ENCODE peak calls at places on chromosomes 7 and 10, in four cellular contexts. E is WTC11, Y is dorsolateral prefrontal cortex, Q is SJSA1. S is an unnamed sample.

GRCh38 chr7:122166708-122167107 is 22.7 kb upstream of the AASS start:
- DNase-seq in E (no peak), Q (peak), Y (no peak), S (no peak)

GRCh38 chr10:74077416-74077815 is 73.2 kb downstream of the AP3M1 start:
- DNase-seq in Q (no peak), E (no peak), Y (no peak), S (no peak)

GRCh38 chr7:77409739-77410545 is 6.2 kb downstream of the GSAP start:
- DNase-seq in Q (no peak), E (no peak), Y (no peak), S (no peak)

GRCh38 chr10:1205450-1206030 is 149.4 kb downstream of the WDR37 start:
- DNase-seq in E (no peak), Y (no peak), Q (no peak), S (no peak)

GRCh38 chr7:139355320-139355719 is 4.4 kb upstream of the LUC7L2 start:
- DNase-seq in E (no peak), Y (no peak), Q (no peak), S (no peak)

GRCh38 chr10:94320285-94320914 is 42.3 kb downstream of the NOC3L start:
- DNase-seq in Y (peak), E (peak), Q (peak), S (peak)

GRCh38 chr7:120964088-120964487 is 13.5 kb downstream of the ING3 start:
- DNase-seq in E (no peak), Y (no peak), Q (no peak), S (no peak)

GRCh38 chr7:77727936-77728701 is 31.9 kb downstream of the RSBN1L start:
- DNase-seq in Q (peak), E (no peak), Y (peak), S (peak)

GRCh38 chr7:150451833-150452431 is 1.5 kb downstream of the GIMAP8 start:
- DNase-seq in E (no peak), Q (no peak), Y (no peak), S (no peak)

GRCh38 chr10:77922551-77923179 is 3.9 kb downstream of the DLG5 start:
- DNase-seq in Y (no peak), E (no peak), Q (no peak), S (no peak)

GRCh38 chr10:117374506-117375359 is 507 bp downstream of the PDZD8 start:
- DNase-seq in Q (peak), Y (peak), E (peak), S (peak)

GRCh38 chr10:126628746-126629145 is 41.7 kb downstream of the C10orf90 start:
- DNase-seq in Q (no peak), E (no peak), Y (peak), S (no peak)

GRCh38 chr7:30312186-30312585 is 27.8 kb downstream of the ZNRF2 start:
- DNase-seq in Y (no peak), Q (no peak), E (no peak), S (no peak)

GRCh38 chr7:157769016-157769869 is 432.4 kb downstream of the DNAJB6 start:
- DNase-seq in Y (no peak), E (no peak), Q (no peak), S (no peak)

GRCh38 chr10:48976208-48976607 is 36.6 kb upstream of the LRRC18 start:
- DNase-seq in Y (no peak), E (peak), Q (no peak), S (no peak)

GRCh38 chr10:132904169-132904813 is 38.1 kb downstream of the CFAP46 start:
- DNase-seq in Y (peak), E (peak), Q (peak), S (peak)

GRCh38 chr10:4250497-4250887 is 465.5 kb upstream of the KLF6 start:
- DNase-seq in E (no peak), Y (no peak), Q (no peak), S (no peak)

GRCh38 chr10:42551582-42552187 is 86.7 kb downstream of the ZNF33B start:
- DNase-seq in Y (no peak), E (no peak), Q (peak), S (no peak)

GRCh38 chr10:132460691-132461090 is 63.7 kb downstream of the PWWP2B start:
- DNase-seq in E (no peak), Q (no peak), Y (no peak), S (no peak)

GRCh38 chr10:110613341-110613995 is 30.7 kb upstream of the RBM20 start:
- DNase-seq in Q (no peak), E (no peak), Y (no peak), S (no peak)

S was measured in glutamatergic neuron.